ENCODE peak calls at places on chromosomes 3 and 15, in ten cellular contexts. G, S, T, H, M, F, O, R, Z and K are unnamed samples.

GRCh38 chr3:16240229-16241023 is 24.3 kb downstream of the DPH3 start:
- DNase-seq in O (no peak), Z (no peak), G (peak), S (no peak), H (no peak), M (no peak), F (no peak), T (no peak), R (no peak), K (no peak)

GRCh38 chr15:82537351-82537908 is 2.8 kb downstream of the RPS17 start:
- DNase-seq in G (no peak), F (no peak), O (no peak), Z (no peak), T (no peak), M (no peak), S (no peak), H (no peak), R (no peak), K (no peak)

GRCh38 chr3:50157821-50158556 is 2.9 kb downstream of the SEMA3F start:
- DNase-seq in Z (no peak), F (no peak), H (no peak), O (no peak), T (no peak), S (no peak), M (no peak), G (peak), R (no peak), K (peak)

GRCh38 chr15:40287968-40288367 is 5.1 kb upstream of the ANKRD63 start:
- DNase-seq in S (no peak), G (no peak), H (no peak), O (no peak), M (no peak), F (no peak), R (no peak), Z (no peak), T (no peak), K (no peak)

GRCh38 chr15:78195735-78196201 is 38.6 kb downstream of the ACSBG1 start:
- DNase-seq in R (peak), T (peak), G (no peak), H (peak), M (peak), O (no peak), F (peak), Z (no peak), S (no peak), K (peak)

GRCh38 chr15:31740203-31740602 is 290.1 kb upstream of the CHRNA7 start:
- DNase-seq in R (no peak), H (no peak), O (no peak), T (peak), S (no peak), G (no peak), Z (no peak), M (no peak), F (no peak), K (no peak)

GRCh38 chr15:60372223-60372622 is 25.6 kb downstream of the ANXA2 start:
- DNase-seq in O (no peak), Z (no peak), S (no peak), M (no peak), R (no peak), G (no peak), F (no peak), T (no peak), H (no peak), K (no peak)

GRCh38 chr15:61396235-61396927 is 167.3 kb upstream of the RORA start:
- DNase-seq in G (no peak), M (no peak), T (no peak), Z (no peak), H (no peak), S (no peak), F (no peak), O (no peak), R (no peak), K (no peak)

GRCh38 chr3:144272715-144273114 is 301.1 kb downstream of the DIPK2A start:
- DNase-seq in R (no peak), T (no peak), F (no peak), H (no peak), G (no peak), S (peak), Z (no peak), O (peak), M (no peak), K (no peak)

GRCh38 chr3:28080716-28081115 is 160.7 kb upstream of the CMC1 start:
- DNase-seq in H (no peak), Z (no peak), R (no peak), F (no peak), G (no peak), M (no peak), T (no peak), O (no peak), S (no peak), K (no peak)

GRCh38 chr15:83208357-83208661 is 686 bp upstream of the HDGFL3 start:
- DNase-seq in O (no peak), H (no peak), F (no peak), S (peak), M (no peak), G (no peak), Z (no peak), T (no peak), R (no peak), K (no peak)

GRCh38 chr15:65598468-65598867 is 12.5 kb downstream of the INTS14 start:
- DNase-seq in S (no peak), T (no peak), M (no peak), O (no peak), Z (no peak), F (no peak), R (no peak), H (no peak), G (no peak), K (no peak)

GRCh38 chr15:57354436-57355123 is 21.7 kb upstream of the CGNL1 start:
- DNase-seq in G (no peak), F (no peak), M (no peak), H (no peak), S (no peak), Z (no peak), R (no peak), O (no peak), T (no peak), K (no peak)

GRCh38 chr3:183500981-183501704 is 54.4 kb downstream of the KLHL6 start:
- DNase-seq in Z (no peak), T (no peak), S (no peak), G (no peak), H (no peak), R (no peak), M (no peak), F (no peak), O (no peak), K (no peak)

GRCh38 chr3:47578119-47578630 is 490 bp downstream of the CSPG5 start:
- DNase-seq in T (peak), M (peak), Z (no peak), F (peak), G (no peak), H (peak), S (no peak), R (peak), O (peak), K (peak)

GRCh38 chr3:195715583-195716266 is 5.1 kb upstream of the MUC20 start:
- DNase-seq in H (no peak), T (no peak), S (no peak), F (peak), R (peak), G (peak), O (no peak), Z (no peak), M (no peak), K (no peak)

GRCh38 chr3:10950476-10951294 is 41.9 kb upstream of the SLC6A1 start:
- DNase-seq in G (peak), F (no peak), H (no peak), Z (no peak), M (no peak), S (peak), O (no peak), T (peak), R (no peak), K (no peak)

GRCh38 chr15:52097176-52097575 is 15.4 kb downstream of the BCL2L10 start:
- DNase-seq in T (no peak), S (no peak), F (no peak), G (no peak), O (no peak), R (no peak), M (no peak), H (no peak), Z (no peak), K (no peak)

GRCh38 chr15:67520976-67521769 is at the start of gene C15orf61:
- DNase-seq in M (peak), O (peak), R (peak), Z (peak), T (peak), S (peak), H (peak), F (peak), G (peak), K (peak)